ENCODE peak calls at places on chromosome 14, in four cellular contexts. One of them, this sample, is unnamed.

GRCh38 chr14:100807496-100807895 is 18.4 kb upstream of the MEG3 start:
- DNase-seq in CD8-positive, alpha-beta T cell: no peak
- DNase-seq in AG09309: no peak
- DNase-seq in cardiac muscle cell: no peak
- DNase-seq in this sample: no peak

GRCh38 chr14:90660865-90661570 is 155.2 kb downstream of the TTC7B start:
- DNase-seq in CD8-positive, alpha-beta T cell: no peak
- DNase-seq in AG09309: no peak
- DNase-seq in cardiac muscle cell: no peak
- DNase-seq in this sample: no peak

GRCh38 chr14:98249476-98249875 is 1022.5 kb downstream of the BCL11B start:
- DNase-seq in CD8-positive, alpha-beta T cell: no peak
- DNase-seq in AG09309: no peak
- DNase-seq in cardiac muscle cell: no peak
- DNase-seq in this sample: no peak

GRCh38 chr14:21997300-21997699 is 323.7 kb upstream of the OR4E1 start:
- DNase-seq in CD8-positive, alpha-beta T cell: no peak
- DNase-seq in AG09309: no peak
- DNase-seq in cardiac muscle cell: peak; percentile 5
- DNase-seq in this sample: no peak

GRCh38 chr14:94646481-94646880 is 34.3 kb downstream of the SERPINA3 start:
- DNase-seq in CD8-positive, alpha-beta T cell: no peak
- DNase-seq in AG09309: no peak
- DNase-seq in cardiac muscle cell: peak; percentile 66
- DNase-seq in this sample: no peak

GRCh38 chr14:87540339-87540738 is 452.6 kb downstream of the GALC start:
- DNase-seq in CD8-positive, alpha-beta T cell: no peak
- DNase-seq in AG09309: no peak
- DNase-seq in cardiac muscle cell: no peak
- DNase-seq in this sample: no peak

GRCh38 chr14:58815046-58815701 is 177.4 kb downstream of the DACT1 start:
- DNase-seq in CD8-positive, alpha-beta T cell: no peak
- DNase-seq in AG09309: no peak
- DNase-seq in cardiac muscle cell: peak; percentile 58
- DNase-seq in this sample: no peak

GRCh38 chr14:23514009-23514962 is 37.3 kb downstream of the ZFHX2 start:
- DNase-seq in CD8-positive, alpha-beta T cell: no peak
- DNase-seq in AG09309: no peak
- DNase-seq in cardiac muscle cell: no peak
- DNase-seq in this sample: peak; percentile 55

GRCh38 chr14:81298911-81299310 is 78.2 kb upstream of the GTF2A1 start:
- DNase-seq in CD8-positive, alpha-beta T cell: no peak
- DNase-seq in AG09309: no peak
- DNase-seq in cardiac muscle cell: no peak
- DNase-seq in this sample: no peak

GRCh38 chr14:37172024-37172869 is at the start of gene SLC25A21:
- DNase-seq in CD8-positive, alpha-beta T cell: no peak
- DNase-seq in AG09309: peak; percentile 44
- DNase-seq in cardiac muscle cell: peak; percentile 81
- DNase-seq in this sample: peak; percentile 27

GRCh38 chr14:68546839-68547238 is 246.0 kb downstream of the ZFP36L1 start:
- DNase-seq in CD8-positive, alpha-beta T cell: no peak
- DNase-seq in AG09309: peak; percentile 76
- DNase-seq in cardiac muscle cell: peak; percentile 77
- DNase-seq in this sample: no peak

GRCh38 chr14:21352587-21352986 is 31.2 kb downstream of the SUPT16H start:
- DNase-seq in CD8-positive, alpha-beta T cell: no peak
- DNase-seq in AG09309: no peak
- DNase-seq in cardiac muscle cell: no peak
- DNase-seq in this sample: no peak

GRCh38 chr14:64572721-64573508 is 23.2 kb downstream of the PPP1R36 start:
- DNase-seq in CD8-positive, alpha-beta T cell: no peak
- DNase-seq in AG09309: no peak
- DNase-seq in cardiac muscle cell: no peak
- DNase-seq in this sample: no peak

GRCh38 chr14:93318927-93319326 is 13.9 kb downstream of the BTBD7 start:
- DNase-seq in CD8-positive, alpha-beta T cell: no peak
- DNase-seq in AG09309: no peak
- DNase-seq in cardiac muscle cell: peak; percentile 26
- DNase-seq in this sample: no peak

GRCh38 chr14:97077253-97077653 is 280.1 kb downstream of the VRK1 start:
- DNase-seq in CD8-positive, alpha-beta T cell: peak; percentile 21
- DNase-seq in AG09309: peak; percentile 55
- DNase-seq in cardiac muscle cell: peak; percentile 5
- DNase-seq in this sample: peak; percentile 17

GRCh38 chr14:100621806-100622205 is 34.6 kb upstream of the BEGAIN start:
- DNase-seq in CD8-positive, alpha-beta T cell: no peak
- DNase-seq in AG09309: no peak
- DNase-seq in cardiac muscle cell: no peak
- DNase-seq in this sample: peak; percentile 22

GRCh38 chr14:53999061-53999488 is 42.5 kb upstream of the BMP4 start:
- DNase-seq in CD8-positive, alpha-beta T cell: no peak
- DNase-seq in AG09309: peak; percentile 94
- DNase-seq in cardiac muscle cell: peak; percentile 60
- DNase-seq in this sample: no peak

GRCh38 chr14:63438065-63438757 is 105.0 kb downstream of the PPP2R5E start:
- DNase-seq in CD8-positive, alpha-beta T cell: no peak
- DNase-seq in AG09309: peak; percentile 94
- DNase-seq in cardiac muscle cell: peak; percentile 98
- DNase-seq in this sample: no peak
- H3K4me3 ChIP-seq in CD8-positive, alpha-beta T cell: no peak overlapping the region
- H3K4me3 ChIP-seq in AG09309: peak overlapping the region; percentile 21
- H3K4me3 ChIP-seq in cardiac muscle cell: no peak overlapping the region
- H3K4me3 ChIP-seq in this sample: peak overlapping the region; percentile 39

GRCh38 chr14:32200368-32201195 is 1.3 kb upstream of the RNU6-7 start:
- DNase-seq in CD8-positive, alpha-beta T cell: no peak
- DNase-seq in AG09309: no peak
- DNase-seq in cardiac muscle cell: no peak
- DNase-seq in this sample: no peak
- H3K4me3 ChIP-seq in CD8-positive, alpha-beta T cell: peak overlapping the region; percentile 92
- H3K4me3 ChIP-seq in AG09309: peak overlapping the region; percentile 58
- H3K4me3 ChIP-seq in cardiac muscle cell: peak overlapping the region; percentile 58
- H3K4me3 ChIP-seq in this sample: peak overlapping the region; percentile 75

GRCh38 chr14:77023001-77023996 is 5.2 kb downstream of the IRF2BPL start:
- DNase-seq in CD8-positive, alpha-beta T cell: no peak
- DNase-seq in AG09309: no peak
- DNase-seq in cardiac muscle cell: peak; percentile 70
- DNase-seq in this sample: peak; percentile 35
- H3K4me3 ChIP-seq in CD8-positive, alpha-beta T cell: no peak overlapping the region
- H3K4me3 ChIP-seq in AG09309: peak overlapping the region; percentile 5
- H3K4me3 ChIP-seq in cardiac muscle cell: peak overlapping the region; percentile 85
- H3K4me3 ChIP-seq in this sample: peak overlapping the region; percentile 89

GRCh38 chr14:50501642-50502041 is 30.7 kb downstream of the MAP4K5 start:
- DNase-seq in CD8-positive, alpha-beta T cell: no peak
- DNase-seq in AG09309: peak; percentile 10
- DNase-seq in cardiac muscle cell: peak; percentile 59
- DNase-seq in this sample: no peak
- H3K4me3 ChIP-seq in CD8-positive, alpha-beta T cell: no peak overlapping the region
- H3K4me3 ChIP-seq in AG09309: no peak overlapping the region
- H3K4me3 ChIP-seq in cardiac muscle cell: no peak overlapping the region
- H3K4me3 ChIP-seq in this sample: no peak overlapping the region

GRCh38 chr14:105090493-105091334 is 25.5 kb upstream of the GPR132 start:
- DNase-seq in CD8-positive, alpha-beta T cell: peak; percentile 87
- DNase-seq in AG09309: no peak
- DNase-seq in cardiac muscle cell: peak; percentile 81
- DNase-seq in this sample: peak; percentile 69

GRCh38 chr14:105092124-105092911 is 27.1 kb upstream of the GPR132 start:
- DNase-seq in CD8-positive, alpha-beta T cell: no peak
- DNase-seq in AG09309: no peak
- DNase-seq in cardiac muscle cell: no peak
- DNase-seq in this sample: no peak

GRCh38 chr14:105089746-105090492 is 24.7 kb upstream of the GPR132 start:
- DNase-seq in CD8-positive, alpha-beta T cell: no peak
- DNase-seq in AG09309: no peak
- DNase-seq in cardiac muscle cell: no peak
- DNase-seq in this sample: no peak

GRCh38 chr14:105092912-105093425 is 27.7 kb upstream of the GPR132 start:
- DNase-seq in CD8-positive, alpha-beta T cell: peak; percentile 65
- DNase-seq in AG09309: no peak
- DNase-seq in cardiac muscle cell: peak; percentile 75
- DNase-seq in this sample: peak; percentile 35

GRCh38 chr14:105091335-105092123 is 26.3 kb upstream of the GPR132 start:
- DNase-seq in CD8-positive, alpha-beta T cell: no peak
- DNase-seq in AG09309: no peak
- DNase-seq in cardiac muscle cell: peak; percentile 20
- DNase-seq in this sample: no peak
- H3K4me3 ChIP-seq in CD8-positive, alpha-beta T cell: no peak overlapping the region
- H3K4me3 ChIP-seq in AG09309: no peak overlapping the region
- H3K4me3 ChIP-seq in cardiac muscle cell: no peak overlapping the region
- H3K4me3 ChIP-seq in this sample: no peak overlapping the region

GRCh38 chr14:73741386-73741875 is 27.2 kb upstream of the PNMA1 start:
- DNase-seq in CD8-positive, alpha-beta T cell: peak; percentile 75
- DNase-seq in AG09309: no peak
- DNase-seq in cardiac muscle cell: peak; percentile 79
- DNase-seq in this sample: no peak
- H3K4me3 ChIP-seq in CD8-positive, alpha-beta T cell: peak overlapping the region; percentile 25
- H3K4me3 ChIP-seq in AG09309: no peak overlapping the region
- H3K4me3 ChIP-seq in cardiac muscle cell: no peak overlapping the region
- H3K4me3 ChIP-seq in this sample: peak overlapping the region; percentile 61

GRCh38 chr14:61483477-61483876 is 162.1 kb downstream of the PRKCH start:
- DNase-seq in CD8-positive, alpha-beta T cell: no peak
- DNase-seq in AG09309: no peak
- DNase-seq in cardiac muscle cell: no peak
- DNase-seq in this sample: no peak

GRCh38 chr14:61484011-61484410 is 162.6 kb downstream of the PRKCH start:
- DNase-seq in CD8-positive, alpha-beta T cell: no peak
- DNase-seq in AG09309: no peak
- DNase-seq in cardiac muscle cell: no peak
- DNase-seq in this sample: no peak

GRCh38 chr14:61484826-61485584 is 163.6 kb downstream of the PRKCH start:
- DNase-seq in CD8-positive, alpha-beta T cell: no peak
- DNase-seq in AG09309: no peak
- DNase-seq in cardiac muscle cell: no peak
- DNase-seq in this sample: no peak

GRCh38 chr14:61486930-61487495 is 165.6 kb downstream of the PRKCH start:
- DNase-seq in CD8-positive, alpha-beta T cell: no peak
- DNase-seq in AG09309: no peak
- DNase-seq in cardiac muscle cell: no peak
- DNase-seq in this sample: no peak

DNA sequence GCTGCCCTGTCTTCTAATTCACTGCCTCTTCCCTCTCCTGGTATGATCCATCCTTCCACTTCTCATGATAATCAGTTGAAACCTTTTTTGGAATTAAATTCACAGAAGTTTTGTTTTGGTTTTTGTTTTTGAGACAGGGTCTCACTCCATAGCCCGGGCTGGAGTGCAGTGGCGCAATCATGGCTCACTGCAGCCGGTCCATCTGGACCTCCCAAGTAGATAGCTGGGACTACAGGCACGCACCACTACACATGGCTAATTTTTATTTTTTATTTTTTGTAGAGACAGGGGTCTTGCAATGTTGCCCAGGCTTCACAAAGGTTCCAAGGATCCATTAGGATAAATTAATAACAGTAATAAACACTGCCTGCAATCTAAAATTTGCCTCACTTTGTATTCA is 164.3 kb downstream of the PRKCH start:
- DNase-seq in CD8-positive, alpha-beta T cell: no peak
- DNase-seq in AG09309: no peak
- DNase-seq in cardiac muscle cell: no peak
- DNase-seq in this sample: no peak
- H3K4me3 ChIP-seq in CD8-positive, alpha-beta T cell: no peak overlapping the region
- H3K4me3 ChIP-seq in AG09309: no peak overlapping the region
- H3K4me3 ChIP-seq in cardiac muscle cell: no peak overlapping the region
- H3K4me3 ChIP-seq in this sample: no peak overlapping the region